ENCODE peak calls at places on chromosomes 16 and 17, in nine cellular contexts. One of them, this sample, is unnamed. For H3K9me3, the result is how much of the 10 kb centered on the place peaks cover.

GRCh38 chr16:50644730-50645129 is 36.4 kb downstream of the SNX20 start:
- DNase-seq in effector memory CD4-positive, alpha-beta T cell: no peak
- DNase-seq in trophoblast cell: no peak
- DNase-seq in neuronal stem cell: no peak
- DNase-seq in heart right ventricle: peak
- DNase-seq in psoas muscle: no peak
- DNase-seq in Peyer's patch: peak
- DNase-seq in CD8-positive, alpha-beta memory T cell: no peak
- DNase-seq in fibroblast of lung: peak
- DNase-seq in this sample: no peak

GRCh38 chr16:89184685-89185061 is 13.1 kb downstream of the CDH15 start:
- DNase-seq in effector memory CD4-positive, alpha-beta T cell: no peak
- DNase-seq in trophoblast cell: no peak
- DNase-seq in neuronal stem cell: no peak
- DNase-seq in heart right ventricle: no peak
- DNase-seq in psoas muscle: peak
- DNase-seq in Peyer's patch: no peak
- DNase-seq in CD8-positive, alpha-beta memory T cell: no peak
- DNase-seq in fibroblast of lung: no peak
- DNase-seq in this sample: no peak

GRCh38 chr17:47621293-47622178 is 28.2 kb upstream of the KPNB1 start:
- DNase-seq in effector memory CD4-positive, alpha-beta T cell: no peak
- DNase-seq in trophoblast cell: peak
- DNase-seq in neuronal stem cell: peak
- DNase-seq in heart right ventricle: peak
- DNase-seq in psoas muscle: peak
- DNase-seq in Peyer's patch: no peak
- DNase-seq in CD8-positive, alpha-beta memory T cell: no peak
- DNase-seq in fibroblast of lung: peak
- DNase-seq in this sample: peak

GRCh38 chr16:13999071-13999894 is 71.8 kb upstream of the MRTFB start:
- DNase-seq in effector memory CD4-positive, alpha-beta T cell: no peak
- DNase-seq in trophoblast cell: no peak
- DNase-seq in neuronal stem cell: no peak
- DNase-seq in heart right ventricle: no peak
- DNase-seq in psoas muscle: no peak
- DNase-seq in Peyer's patch: no peak
- DNase-seq in CD8-positive, alpha-beta memory T cell: no peak
- DNase-seq in fibroblast of lung: no peak
- DNase-seq in this sample: no peak

GRCh38 chr17:47063475-47063874 is 84.4 kb upstream of the RPRML start:
- DNase-seq in effector memory CD4-positive, alpha-beta T cell: no peak
- DNase-seq in trophoblast cell: no peak
- DNase-seq in neuronal stem cell: no peak
- DNase-seq in heart right ventricle: no peak
- DNase-seq in psoas muscle: no peak
- DNase-seq in Peyer's patch: no peak
- DNase-seq in CD8-positive, alpha-beta memory T cell: no peak
- DNase-seq in fibroblast of lung: no peak
- DNase-seq in this sample: no peak

GRCh38 chr17:74466111-74466784 is at the start of gene CD300A:
- DNase-seq in effector memory CD4-positive, alpha-beta T cell: no peak
- DNase-seq in trophoblast cell: no peak
- DNase-seq in neuronal stem cell: no peak
- DNase-seq in heart right ventricle: peak
- DNase-seq in psoas muscle: peak
- DNase-seq in Peyer's patch: peak
- DNase-seq in CD8-positive, alpha-beta memory T cell: no peak
- DNase-seq in fibroblast of lung: no peak
- DNase-seq in this sample: no peak

GRCh38 chr17:74442291-74442669 is 10.4 kb downstream of the GPRC5C start:
- DNase-seq in effector memory CD4-positive, alpha-beta T cell: no peak
- DNase-seq in trophoblast cell: no peak
- DNase-seq in neuronal stem cell: no peak
- DNase-seq in heart right ventricle: no peak
- DNase-seq in psoas muscle: no peak
- DNase-seq in Peyer's patch: no peak
- DNase-seq in CD8-positive, alpha-beta memory T cell: no peak
- DNase-seq in fibroblast of lung: no peak
- DNase-seq in this sample: no peak

GRCh38 chr17:1060991-1061390 is 64.1 kb downstream of the TIMM22 start:
- DNase-seq in effector memory CD4-positive, alpha-beta T cell: no peak
- DNase-seq in trophoblast cell: peak
- DNase-seq in neuronal stem cell: no peak
- DNase-seq in heart right ventricle: no peak
- DNase-seq in psoas muscle: peak
- DNase-seq in Peyer's patch: peak
- DNase-seq in CD8-positive, alpha-beta memory T cell: no peak
- DNase-seq in fibroblast of lung: peak
- DNase-seq in this sample: peak

GRCh38 chr17:2040219-2040827 is 1.5 kb upstream of the OVCA2 start:
- DNase-seq in effector memory CD4-positive, alpha-beta T cell: no peak
- DNase-seq in trophoblast cell: no peak
- DNase-seq in neuronal stem cell: no peak
- DNase-seq in heart right ventricle: no peak
- DNase-seq in psoas muscle: no peak
- DNase-seq in Peyer's patch: no peak
- DNase-seq in CD8-positive, alpha-beta memory T cell: no peak
- DNase-seq in fibroblast of lung: no peak
- DNase-seq in this sample: no peak

GRCh38 chr16:5216681-5217080 is 119.1 kb upstream of the EEF2KMT start:
- DNase-seq in effector memory CD4-positive, alpha-beta T cell: no peak
- DNase-seq in trophoblast cell: no peak
- DNase-seq in neuronal stem cell: no peak
- DNase-seq in heart right ventricle: no peak
- DNase-seq in psoas muscle: no peak
- DNase-seq in Peyer's patch: no peak
- DNase-seq in CD8-positive, alpha-beta memory T cell: no peak
- DNase-seq in fibroblast of lung: no peak
- DNase-seq in this sample: no peak

GRCh38 chr16:62254847-62255246 is 218.6 kb upstream of the CDH8 start:
- DNase-seq in effector memory CD4-positive, alpha-beta T cell: no peak
- DNase-seq in trophoblast cell: no peak
- DNase-seq in neuronal stem cell: no peak
- DNase-seq in heart right ventricle: no peak
- DNase-seq in psoas muscle: no peak
- DNase-seq in Peyer's patch: no peak
- DNase-seq in CD8-positive, alpha-beta memory T cell: no peak
- DNase-seq in fibroblast of lung: no peak
- DNase-seq in this sample: no peak

GRCh38 chr17:80793851-80794267 is 197.8 kb upstream of the CHMP6 start:
- DNase-seq in effector memory CD4-positive, alpha-beta T cell: no peak
- DNase-seq in trophoblast cell: no peak
- DNase-seq in neuronal stem cell: no peak
- DNase-seq in heart right ventricle: no peak
- DNase-seq in psoas muscle: no peak
- DNase-seq in Peyer's patch: no peak
- DNase-seq in CD8-positive, alpha-beta memory T cell: no peak
- DNase-seq in fibroblast of lung: peak
- DNase-seq in this sample: peak

GRCh38 chr17:29590979-29591736 is 1.7 kb upstream of the GIT1 start:
- DNase-seq in effector memory CD4-positive, alpha-beta T cell: no peak
- DNase-seq in trophoblast cell: no peak
- DNase-seq in neuronal stem cell: no peak
- DNase-seq in heart right ventricle: peak
- DNase-seq in psoas muscle: peak
- DNase-seq in Peyer's patch: peak
- DNase-seq in CD8-positive, alpha-beta memory T cell: no peak
- DNase-seq in fibroblast of lung: peak
- DNase-seq in this sample: no peak

GRCh38 chr17:22511431-22511830 is 819.1 kb downstream of the KCNJ18 start:
- DNase-seq in effector memory CD4-positive, alpha-beta T cell: no peak
- DNase-seq in trophoblast cell: no peak
- DNase-seq in neuronal stem cell: no peak
- DNase-seq in heart right ventricle: no peak
- DNase-seq in psoas muscle: no peak
- DNase-seq in Peyer's patch: no peak
- DNase-seq in CD8-positive, alpha-beta memory T cell: no peak
- DNase-seq in fibroblast of lung: no peak
- DNase-seq in this sample: peak
- H3K9me3 ChIP-seq in effector memory CD4-positive, alpha-beta T cell: under half
- H3K9me3 ChIP-seq in trophoblast cell: half or more
- H3K9me3 ChIP-seq in neuronal stem cell: under half
- H3K9me3 ChIP-seq in heart right ventricle: under half
- H3K9me3 ChIP-seq in psoas muscle: under half
- H3K9me3 ChIP-seq in Peyer's patch: under half
- H3K9me3 ChIP-seq in CD8-positive, alpha-beta memory T cell: under half
- H3K9me3 ChIP-seq in fibroblast of lung: under half
- H3K9me3 ChIP-seq in this sample: under half

GRCh38 chr16:7602424-7602935 is 269.8 kb downstream of the RBFOX1 start:
- DNase-seq in effector memory CD4-positive, alpha-beta T cell: no peak
- DNase-seq in trophoblast cell: no peak
- DNase-seq in neuronal stem cell: no peak
- DNase-seq in heart right ventricle: no peak
- DNase-seq in psoas muscle: no peak
- DNase-seq in Peyer's patch: no peak
- DNase-seq in CD8-positive, alpha-beta memory T cell: no peak
- DNase-seq in fibroblast of lung: no peak
- DNase-seq in this sample: no peak
- H3K27ac ChIP-seq in effector memory CD4-positive, alpha-beta T cell: no peak
- H3K27ac ChIP-seq in trophoblast cell: no peak
- H3K27ac ChIP-seq in neuronal stem cell: no peak
- H3K27ac ChIP-seq in heart right ventricle: no peak
- H3K27ac ChIP-seq in psoas muscle: peak
- H3K27ac ChIP-seq in Peyer's patch: no peak
- H3K27ac ChIP-seq in CD8-positive, alpha-beta memory T cell: no peak
- H3K27ac ChIP-seq in fibroblast of lung: no peak
- H3K27ac ChIP-seq in this sample: no peak

DNA sequence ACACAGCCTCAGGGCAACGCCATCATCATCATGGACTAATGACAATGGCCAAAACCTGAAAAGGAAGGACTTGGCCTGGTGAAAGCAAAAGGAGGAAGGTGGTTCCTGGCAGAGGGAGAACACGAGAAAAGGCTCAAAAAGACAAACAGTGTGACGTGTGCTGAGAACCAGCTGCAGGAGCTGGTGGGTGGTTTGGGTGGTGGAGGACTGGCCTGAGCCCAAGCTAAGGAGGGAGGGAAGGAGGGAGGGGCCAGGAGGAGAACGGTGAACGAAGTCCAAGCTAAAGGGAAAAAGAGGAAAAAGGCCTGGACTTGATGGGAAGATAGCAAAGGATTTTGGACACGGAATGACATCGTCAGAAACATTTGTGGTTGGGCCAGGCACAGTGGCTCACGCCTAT is 85.0 kb downstream of the SLC39A11 start:
- DNase-seq in effector memory CD4-positive, alpha-beta T cell: no peak
- DNase-seq in trophoblast cell: no peak
- DNase-seq in neuronal stem cell: no peak
- DNase-seq in heart right ventricle: peak
- DNase-seq in psoas muscle: no peak
- DNase-seq in Peyer's patch: no peak
- DNase-seq in CD8-positive, alpha-beta memory T cell: no peak
- DNase-seq in fibroblast of lung: peak
- DNase-seq in this sample: no peak
- H3K9me3 ChIP-seq in effector memory CD4-positive, alpha-beta T cell: under half
- H3K9me3 ChIP-seq in trophoblast cell: under half
- H3K9me3 ChIP-seq in neuronal stem cell: under half
- H3K9me3 ChIP-seq in heart right ventricle: under half
- H3K9me3 ChIP-seq in psoas muscle: under half
- H3K9me3 ChIP-seq in Peyer's patch: under half
- H3K9me3 ChIP-seq in CD8-positive, alpha-beta memory T cell: under half
- H3K9me3 ChIP-seq in fibroblast of lung: under half
- H3K9me3 ChIP-seq in this sample: under half

GRCh38 chr16:9098377-9099090 is 7.1 kb downstream of the HAPSTR1 start:
- DNase-seq in effector memory CD4-positive, alpha-beta T cell: no peak
- DNase-seq in trophoblast cell: no peak
- DNase-seq in neuronal stem cell: no peak
- DNase-seq in heart right ventricle: no peak
- DNase-seq in psoas muscle: no peak
- DNase-seq in Peyer's patch: peak
- DNase-seq in CD8-positive, alpha-beta memory T cell: no peak
- DNase-seq in fibroblast of lung: no peak
- DNase-seq in this sample: no peak
- H3K27ac ChIP-seq in effector memory CD4-positive, alpha-beta T cell: peak
- H3K27ac ChIP-seq in trophoblast cell: no peak
- H3K27ac ChIP-seq in neuronal stem cell: no peak
- H3K27ac ChIP-seq in heart right ventricle: no peak
- H3K27ac ChIP-seq in psoas muscle: peak
- H3K27ac ChIP-seq in Peyer's patch: peak
- H3K27ac ChIP-seq in CD8-positive, alpha-beta memory T cell: no peak
- H3K27ac ChIP-seq in fibroblast of lung: no peak
- H3K27ac ChIP-seq in this sample: no peak

GRCh38 chr17:83150369-83151055 is 71.1 kb downstream of the METRNL start:
- DNase-seq in effector memory CD4-positive, alpha-beta T cell: no peak
- DNase-seq in trophoblast cell: no peak
- DNase-seq in neuronal stem cell: no peak
- DNase-seq in heart right ventricle: no peak
- DNase-seq in psoas muscle: no peak
- DNase-seq in Peyer's patch: no peak
- DNase-seq in CD8-positive, alpha-beta memory T cell: no peak
- DNase-seq in fibroblast of lung: no peak
- DNase-seq in this sample: peak
- H3K9me3 ChIP-seq in effector memory CD4-positive, alpha-beta T cell: under half
- H3K9me3 ChIP-seq in trophoblast cell: half or more
- H3K9me3 ChIP-seq in neuronal stem cell: under half
- H3K9me3 ChIP-seq in heart right ventricle: under half
- H3K9me3 ChIP-seq in psoas muscle: under half
- H3K9me3 ChIP-seq in Peyer's patch: under half
- H3K9me3 ChIP-seq in CD8-positive, alpha-beta memory T cell: under half
- H3K9me3 ChIP-seq in fibroblast of lung: under half
- H3K9me3 ChIP-seq in this sample: under half